ENCODE peak calls at places on chromosome 7, in five cellular contexts. E is HCT116, C is HepG2, O is GM12878, A is K562. B is an unnamed sample.

GRCh38 chr7:82760831-82761230 is 317.3 kb upstream of the CACNA2D1 start:
- DNase-seq in E (no peak), C (no peak), O (no peak), A (no peak), B (no peak)

GRCh38 chr7:148906707-148907498 is 22.8 kb upstream of the EZH2 start:
- DNase-seq in E (no peak), C (no peak), O (no peak), A (no peak), B (no peak)

GRCh38 chr7:159022238-159022993 is 122.3 kb downstream of the VIPR2 start:
- DNase-seq in E (no peak), C (no peak), O (no peak), A (peak; percentile 29), B (no peak)

GRCh38 chr7:101486056-101486763 is 123.5 kb downstream of the COL26A1 start:
- DNase-seq in E (no peak), C (no peak), O (no peak), A (no peak), B (no peak)

GRCh38 chr7:96949766-96950165 is 55.6 kb upstream of the DLX6 start:
- DNase-seq in E (no peak), C (peak; percentile 67), O (no peak), A (no peak), B (no peak)

GRCh38 chr7:11185179-11185578 is 211.5 kb downstream of the PHF14 start:
- DNase-seq in E (no peak), C (no peak), O (no peak), A (no peak), B (no peak)

GRCh38 chr7:94394058-94394398 is 667 bp upstream of the COL1A2 start:
- DNase-seq in E (no peak), C (no peak), O (no peak), A (no peak), B (no peak)

GRCh38 chr7:115618676-115619075 is 411.9 kb downstream of the TFEC start:
- DNase-seq in E (no peak), C (no peak), O (no peak), A (no peak), B (no peak)

GRCh38 chr7:40133561-40134427 is 628 bp downstream of the MPLKIP start:
- DNase-seq in E (no peak), C (peak; percentile 8), O (no peak), A (no peak), B (no peak)

GRCh38 chr7:144428431-144428830 is 24.9 kb upstream of the NOBOX start:
- DNase-seq in E (no peak), C (no peak), O (no peak), A (no peak), B (no peak)

DNA sequence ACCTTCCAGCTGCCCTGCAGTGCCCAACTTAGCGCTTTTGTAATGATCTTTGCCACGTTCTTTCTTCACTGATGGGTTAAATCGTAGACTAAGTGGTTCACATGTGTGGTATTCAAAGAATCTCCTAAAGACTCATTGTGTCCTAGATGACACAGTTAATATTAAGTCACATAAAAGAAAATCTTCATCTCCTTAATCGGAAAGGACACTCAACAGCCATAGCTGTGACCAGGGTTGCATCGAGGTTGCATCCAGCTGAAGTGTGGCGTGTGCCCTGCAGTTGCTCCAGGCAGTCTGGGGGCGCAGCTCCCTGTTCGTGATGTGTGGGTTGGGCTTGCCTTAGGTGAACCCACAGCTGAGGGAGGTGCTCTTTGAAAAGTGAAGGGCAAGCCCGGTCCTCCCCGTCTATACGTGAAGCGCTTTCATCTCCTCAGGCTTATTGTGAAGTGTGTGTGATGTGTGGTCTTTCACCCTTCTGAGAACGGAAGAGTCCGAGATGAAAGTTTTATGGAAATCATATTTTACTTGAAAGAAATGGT is 122.6 kb downstream of the TRRAP start:
- DNase-seq in E (no peak), C (no peak), O (no peak), A (no peak), B (no peak)
- TF ChIP-seq CEBPB in E (no peak), C (no peak), O (no peak), A (no peak), B (no peak)

DNA sequence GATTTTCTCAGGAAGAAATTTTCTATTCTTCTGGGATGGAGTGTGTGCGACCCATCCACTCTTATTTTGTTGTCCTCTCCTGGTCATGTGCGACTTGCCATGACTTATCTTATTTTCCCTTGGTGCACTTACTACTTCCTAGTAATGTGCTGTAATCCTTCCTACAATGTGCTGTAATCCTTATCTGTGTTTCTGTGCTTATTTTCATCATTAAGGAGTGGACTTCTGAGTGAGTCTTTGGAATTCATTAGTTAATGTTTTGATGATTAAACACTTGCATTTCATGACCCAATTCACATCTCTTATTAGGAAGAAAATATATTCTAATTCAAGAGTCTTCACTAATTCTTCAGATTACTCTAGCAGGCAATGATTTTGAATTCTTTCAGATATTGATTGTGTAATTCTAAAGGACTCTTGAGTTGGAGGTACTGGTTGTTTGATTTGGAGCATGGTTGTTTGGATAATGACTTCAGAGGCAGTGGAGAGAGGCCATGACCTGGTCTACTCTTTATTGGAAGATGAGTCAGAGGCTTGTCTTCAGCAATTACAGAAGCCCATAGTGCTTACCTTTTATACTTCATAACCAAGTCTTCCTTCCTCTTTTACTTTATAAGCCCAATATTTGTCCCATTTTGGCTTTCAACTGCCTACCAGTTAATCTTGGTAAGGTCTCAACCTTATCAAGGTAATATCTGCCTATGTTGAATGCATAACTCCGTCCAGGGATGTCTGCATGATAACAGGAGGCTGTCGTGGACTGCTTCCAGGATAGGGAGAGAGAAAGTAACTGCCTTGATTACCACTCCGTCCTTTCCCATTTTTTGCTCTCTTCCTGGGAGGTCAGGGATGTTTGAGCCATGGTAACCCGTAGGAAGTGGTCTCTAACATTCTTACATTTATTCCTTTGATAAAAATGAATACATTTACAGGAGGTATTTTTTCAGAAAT is 278.3 kb upstream of the SP8 start:
- DNase-seq in E (no peak), C (peak; percentile 46), O (no peak), A (no peak), B (no peak)
- TF ChIP-seq REST in E (no peak), C (no peak), O (no peak), A (no peak), B (no peak)

GRCh38 chr7:142513221-142513955 is 235.9 kb upstream of the PRSS1 start:
- DNase-seq in E (no peak), C (no peak), O (no peak), A (no peak), B (no peak)
- TF ChIP-seq CEBPB in E (no peak), C (no peak), O (no peak), A (no peak), B (no peak)

DNA sequence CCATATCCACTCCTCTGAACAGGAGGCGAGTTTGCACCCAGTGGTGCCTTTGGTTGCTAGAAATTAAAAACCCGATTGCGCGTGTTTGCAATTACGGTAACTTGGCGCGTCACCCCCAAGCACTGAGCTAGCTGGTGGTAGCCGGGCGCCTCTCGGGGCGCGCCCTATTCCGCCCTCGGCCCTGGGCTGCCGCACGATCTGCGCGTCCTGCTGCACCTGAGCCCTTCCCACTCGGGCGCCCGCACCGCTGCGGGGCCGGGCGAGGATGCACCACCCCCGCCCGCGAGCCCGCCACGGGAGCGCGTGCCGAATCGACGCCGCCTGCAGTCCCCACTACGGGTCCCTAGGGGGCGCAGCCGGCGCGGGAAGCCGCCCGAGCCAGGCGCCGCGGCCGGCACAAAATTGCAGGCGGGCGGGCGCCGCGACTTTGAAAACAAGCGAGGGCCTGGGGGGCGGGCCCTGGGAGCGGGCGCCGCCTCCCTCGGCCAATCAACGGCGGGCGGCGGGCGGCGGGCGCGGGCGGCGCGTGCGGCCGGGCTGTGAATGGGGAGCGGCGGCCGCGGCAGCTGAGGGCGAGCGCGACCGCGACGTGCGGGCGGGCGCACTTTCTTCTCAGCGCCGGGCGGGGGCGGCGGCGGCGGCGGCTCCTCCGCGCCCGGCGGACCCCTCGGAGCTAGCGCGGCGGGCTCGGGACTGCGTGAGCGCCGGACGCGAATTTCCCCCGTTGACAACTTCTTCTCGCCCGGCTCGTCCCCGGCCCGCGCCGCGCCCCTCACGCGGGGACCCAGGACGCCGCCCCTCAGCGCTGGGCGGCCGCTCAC is at the start of gene SDK1:
- DNase-seq in E (peak; percentile 71), C (peak; percentile 73), O (no peak), A (peak; percentile 87), B (peak; percentile 91)
- TF ChIP-seq REST in E (no peak), C (no peak), O (no peak), A (no peak), B (no peak)

B was measured in A549.